ENCODE peak calls at places on chromosomes 16 and 17, in four cellular contexts. Q is K562, L is A549, N is HepG2. D is an unnamed sample.
A peak's percentile ranks its signal among the peaks of the same experiment; 100 is the strongest.

GRCh38 chr17:8701221-8701620 is 43.4 kb downstream of the CCDC42 start:
- DNase-seq in Q (no peak), L (no peak), N (no peak), D (no peak)

GRCh38 chr16:85462405-85463227 is 150.5 kb upstream of the GSE1 start:
- DNase-seq in Q (peak; percentile 95), L (no peak), N (no peak), D (no peak)

GRCh38 chr17:28343491-28343932 is 8.0 kb downstream of the TNFAIP1 start:
- DNase-seq in Q (no peak), L (no peak), N (no peak), D (no peak)

GRCh38 chr16:85788819-85789218 is 10.5 kb downstream of the EMC8 start:
- DNase-seq in Q (no peak), L (no peak), N (no peak), D (no peak)

GRCh38 chr17:8836821-8837426 is 30.6 kb downstream of the PIK3R6 start:
- DNase-seq in Q (no peak), L (no peak), N (no peak), D (no peak)

GRCh38 chr16:1215574-1216295 is 9.3 kb downstream of the TPSG1 start:
- DNase-seq in Q (no peak), L (no peak), N (no peak), D (no peak)

GRCh38 chr17:40995121-40995520 is 1.2 kb upstream of the KRTAP3-3 start:
- DNase-seq in Q (no peak), L (no peak), N (no peak), D (no peak)

GRCh38 chr16:89031715-89032659 is 55.0 kb upstream of the CBFA2T3 start:
- DNase-seq in Q (no peak), L (no peak), N (no peak), D (no peak)

GRCh38 chr17:48307814-48308411 is 122.1 kb downstream of the SKAP1 start:
- DNase-seq in Q (peak; percentile 46), L (peak; percentile 78), N (peak; percentile 56), D (peak; percentile 59)

GRCh38 chr17:68379692-68380677 is 77.3 kb downstream of the WIPI1 start:
- DNase-seq in Q (no peak), L (no peak), N (peak; percentile 81), D (no peak)

GRCh38 chr16:49483251-49483650 is 109.6 kb downstream of the C16orf78 start:
- DNase-seq in Q (no peak), L (no peak), N (no peak), D (no peak)

DNA sequence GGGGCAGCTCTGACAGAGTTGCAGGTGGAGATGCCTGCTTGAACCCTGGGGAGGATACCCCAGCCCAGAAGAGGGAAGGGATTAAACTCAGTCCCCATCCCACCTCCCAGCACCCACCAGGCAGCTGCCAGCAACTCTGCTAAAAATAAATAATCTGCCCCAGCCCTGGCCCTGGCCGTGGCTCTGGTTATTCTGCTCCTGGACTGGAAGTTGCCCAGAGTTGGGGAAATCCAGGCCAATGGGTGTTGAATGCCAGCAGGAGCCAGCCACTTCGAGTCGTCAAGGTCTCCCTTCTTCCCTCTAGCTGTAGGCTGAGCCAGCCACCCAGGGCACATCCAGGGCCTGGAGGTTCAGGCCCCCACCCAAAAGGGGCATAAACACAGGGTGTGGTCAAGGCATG is 836 bp upstream of the RRAD start:
- DNase-seq in Q (no peak), L (no peak), N (no peak), D (no peak)
- TF ChIP-seq NR3C1 in Q (no peak), L (no peak), N (no peak), D (no peak)

GRCh38 chr17:2266045-2266864 is 37.3 kb downstream of the SMG6 start:
- DNase-seq in Q (no peak), L (no peak), N (no peak), D (no peak)

GRCh38 chr17:2266865-2267228 is 36.7 kb downstream of the SMG6 start:
- DNase-seq in Q (no peak), L (no peak), N (no peak), D (no peak)

GRCh38 chr17:2264023-2264860 is 39.3 kb downstream of the SMG6 start:
- DNase-seq in Q (no peak), L (no peak), N (no peak), D (no peak)

GRCh38 chr17:2263183-2263954 is 40.2 kb downstream of the SMG6 start:
- DNase-seq in Q (no peak), L (no peak), N (no peak), D (no peak)

GRCh38 chr17:2267354-2267753 is 36.2 kb downstream of the SMG6 start:
- DNase-seq in Q (no peak), L (no peak), N (no peak), D (no peak)
- TF ChIP-seq NR3C1 in Q (no peak), L (no peak), N (no peak), D (no peak)

GRCh38 chr17:42723636-42724035 is 21.2 kb downstream of the EZH1 start:
- DNase-seq in Q (no peak), L (no peak), N (no peak), D (no peak)

GRCh38 chr17:42725143-42725542 is 19.7 kb downstream of the EZH1 start:
- DNase-seq in Q (no peak), L (no peak), N (no peak), D (no peak)

DNA sequence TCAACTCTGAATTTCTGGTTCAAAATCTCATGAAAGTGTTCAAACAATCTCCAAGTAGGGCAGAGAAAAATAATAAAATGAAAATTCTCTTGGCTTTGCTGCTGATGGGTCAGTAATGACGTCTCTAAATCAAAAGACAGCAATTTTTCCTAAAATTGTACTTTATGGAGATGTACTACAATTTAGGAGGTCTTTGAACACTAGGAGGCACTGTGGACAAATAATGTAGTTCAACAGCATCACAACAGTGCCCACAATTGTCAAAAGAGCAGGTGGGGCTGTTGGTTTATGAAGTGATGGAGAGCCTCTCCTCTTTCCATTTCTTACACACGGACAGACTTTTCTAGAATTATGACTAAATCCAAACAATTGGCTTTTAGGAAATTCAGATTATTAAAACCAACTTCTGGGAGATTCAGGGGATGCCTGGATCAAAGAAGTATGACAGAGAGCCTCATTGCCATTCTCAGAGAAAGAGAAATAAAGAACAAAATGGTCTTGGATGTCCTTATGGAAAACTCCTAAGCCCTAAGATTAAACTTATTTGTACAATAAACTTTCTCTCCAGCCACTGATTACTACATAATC is 23.8 kb downstream of the EZH1 start:
- DNase-seq in Q (peak; percentile 60), L (peak; percentile 77), N (peak; percentile 83), D (no peak)
- TF ChIP-seq NR3C1 in Q (no peak), L (no peak), N (no peak), D (no peak)

DNA sequence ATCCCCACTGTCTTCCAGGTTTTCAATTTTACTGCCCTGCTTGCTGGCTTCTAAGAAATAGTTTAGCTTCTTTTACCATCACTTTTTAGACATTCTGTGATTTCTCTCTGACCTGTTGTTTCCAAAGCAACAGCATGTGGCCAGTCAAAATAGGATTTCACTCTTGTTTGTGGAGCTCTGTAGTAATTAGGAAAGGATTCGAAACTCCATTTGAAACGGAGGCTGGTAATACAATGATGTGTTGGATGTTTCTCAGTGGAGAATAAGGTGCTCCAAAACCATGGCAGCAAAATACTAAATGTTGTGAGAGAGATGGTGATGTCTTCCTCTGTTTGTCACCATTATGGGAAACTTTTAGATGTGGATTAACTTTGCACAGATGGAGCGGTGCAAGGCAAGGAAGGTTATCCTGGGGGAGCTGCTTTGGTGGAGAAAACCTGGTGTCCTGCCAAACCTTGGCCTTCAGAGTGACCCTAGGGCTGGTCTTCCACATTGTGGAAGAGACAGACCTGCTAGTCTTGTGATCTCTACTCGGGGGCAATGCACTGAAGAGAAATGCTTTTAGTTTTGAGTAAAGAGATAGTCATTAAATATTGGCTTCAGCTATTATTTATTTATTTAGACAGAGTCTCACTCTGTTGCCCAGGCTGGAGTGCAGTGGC is 79.4 kb downstream of the PRKCA start:
- DNase-seq in Q (no peak), L (no peak), N (no peak), D (no peak)
- TF ChIP-seq NR3C1 in Q (no peak), L (no peak), N (no peak), D (no peak)

GRCh38 chr16:4537376-4538066 is 1.1 kb downstream of the CDIP1 start:
- DNase-seq in Q (no peak), L (no peak), N (no peak), D (peak; percentile 54)
- TF ChIP-seq NR3C1 in Q (no peak), L (no peak), N (no peak), D (no peak)

GRCh38 chr17:81902653-81903414 is 796 bp downstream of the NPB start:
- DNase-seq in Q (no peak), L (no peak), N (no peak), D (peak; percentile 54)

GRCh38 chr17:81900181-81900820 is 1.7 kb upstream of the NPB start:
- DNase-seq in Q (no peak), L (no peak), N (no peak), D (no peak)

GRCh38 chr17:81903415-81903831 is 1.4 kb downstream of the NPB start:
- DNase-seq in Q (no peak), L (no peak), N (no peak), D (no peak)

GRCh38 chr17:81901167-81902022 is 643 bp upstream of the NPB start:
- DNase-seq in Q (no peak), L (no peak), N (no peak), D (no peak)

GRCh38 chr17:81902023-81902652 is at the start of gene NPB:
- DNase-seq in Q (peak; percentile 66), L (no peak), N (no peak), D (peak; percentile 42)
- TF ChIP-seq NR3C1 in Q (no peak), L (no peak), N (no peak), D (no peak)

GRCh38 chr17:72182256-72182890 is 61.6 kb downstream of the SOX9 start:
- DNase-seq in Q (no peak), L (peak; percentile 76), N (peak; percentile 16), D (no peak)
- TF ChIP-seq NR3C1 in Q (no peak), L (no peak), N (no peak), D (no peak)